ENCODE peak calls at places on chromosomes 7 and 10, in four cellular contexts. X, G, I and N are unnamed samples.
A peak's percentile ranks its signal among the peaks of the same experiment; 100 is the strongest.

GRCh38 chr7:151104411-151105235 is 18.3 kb downstream of the AGAP3 start:
- DNase-seq in X (peak; percentile 19), G (no peak), I (no peak), N (no peak)

GRCh38 chr7:143299840-143300239 is 11.7 kb downstream of the CASP2 start:
- DNase-seq in X (no peak), G (peak; percentile 55), I (no peak), N (no peak)

GRCh38 chr7:131657881-131658280 is 101.5 kb upstream of the PODXL start:
- DNase-seq in X (no peak), G (no peak), I (no peak), N (no peak)

GRCh38 chr10:17787087-17787942 is 21.8 kb upstream of the MRC1 start:
- DNase-seq in X (peak; percentile 89), G (no peak), I (no peak), N (peak; percentile 86)

GRCh38 chr10:47287365-47287802 is 12.6 kb upstream of the GDF10 start:
- DNase-seq in X (no peak), G (no peak), I (peak; percentile 51), N (no peak)

GRCh38 chr10:97882142-97883091 is 32.8 kb downstream of the GOLGA7B start:
- DNase-seq in X (peak; percentile 100), G (no peak), I (no peak), N (peak; percentile 85)

GRCh38 chr10:126705131-126705530 is 34.6 kb upstream of the C10orf90 start:
- DNase-seq in X (no peak), G (no peak), I (no peak), N (no peak)

GRCh38 chr7:27169658-27170493 is 4.2 kb downstream of the HOXA10 start:
- DNase-seq in X (no peak), G (no peak), I (no peak), N (peak; percentile 66)

GRCh38 chr10:44369296-44369695 is 15.6 kb downstream of the CXCL12 start:
- DNase-seq in X (no peak), G (no peak), I (no peak), N (no peak)

GRCh38 chr10:101330236-101331225 is 23.4 kb upstream of the BTRC start:
- DNase-seq in X (peak; percentile 71), G (no peak), I (no peak), N (no peak)

GRCh38 chr10:2978111-2978510 is 89.2 kb upstream of the PFKP start:
- DNase-seq in X (peak; percentile 50), G (peak; percentile 43), I (no peak), N (peak; percentile 35)

GRCh38 chr7:68529221-68529620 is 1069.1 kb upstream of the AUTS2 start:
- DNase-seq in X (no peak), G (peak; percentile 6), I (no peak), N (no peak)

GRCh38 chr7:6395898-6396582 is 51.7 kb downstream of the DAGLB start:
- DNase-seq in X (no peak), G (no peak), I (no peak), N (no peak)

GRCh38 chr7:150879345-150879744 is 27.0 kb downstream of the AOC1 start:
- DNase-seq in X (peak; percentile 11), G (no peak), I (no peak), N (no peak)

GRCh38 chr7:4724648-4725013 is 42.5 kb downstream of the FOXK1 start:
- DNase-seq in X (peak; percentile 14), G (no peak), I (no peak), N (peak; percentile 49)

GRCh38 chr7:141304291-141304690 is 230.4 kb downstream of the TMEM178B start:
- DNase-seq in X (no peak), G (no peak), I (no peak), N (no peak)
- H3K27ac ChIP-seq in X (no peak overlapping the region), G (no peak overlapping the region), I (peak overlapping the region; percentile 81), N (no peak overlapping the region)

DNA sequence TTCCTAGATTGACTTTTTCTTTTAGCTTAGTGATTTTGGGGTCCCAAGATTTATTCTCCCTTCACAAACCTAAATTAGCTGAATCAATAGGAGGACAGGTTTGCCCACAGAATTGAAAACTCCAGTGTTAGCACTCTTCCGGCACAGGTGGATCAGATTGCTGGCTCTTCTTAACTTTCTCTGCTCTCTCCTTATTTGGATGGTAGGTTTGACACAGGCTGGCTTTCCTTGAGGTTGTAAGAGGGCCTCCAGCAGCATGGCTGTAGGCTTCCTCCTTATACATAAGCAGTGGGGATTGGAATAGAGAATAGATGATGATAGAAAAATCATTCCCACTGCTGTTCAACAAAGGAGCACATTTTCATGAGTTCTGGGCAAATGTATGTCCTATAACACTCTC is 9.4 kb upstream of the CD36 start:
- DNase-seq in X (no peak), G (no peak), I (no peak), N (no peak)
- H3K4me3 ChIP-seq in X (no peak overlapping the region), G (no peak overlapping the region), I (no peak overlapping the region), N (no peak overlapping the region)

GRCh38 chr10:6402960-6403359 is 177.1 kb downstream of the PRKCQ start:
- DNase-seq in X (no peak), G (no peak), I (no peak), N (no peak)

GRCh38 chr10:6402349-6402709 is 177.7 kb downstream of the PRKCQ start:
- DNase-seq in X (no peak), G (no peak), I (no peak), N (no peak)

GRCh38 chr10:6400331-6400730 is 179.7 kb downstream of the PRKCQ start:
- DNase-seq in X (no peak), G (peak; percentile 22), I (no peak), N (no peak)

GRCh38 chr10:6401066-6401465 is 179.0 kb downstream of the PRKCQ start:
- DNase-seq in X (peak; percentile 28), G (no peak), I (no peak), N (no peak)

DNA sequence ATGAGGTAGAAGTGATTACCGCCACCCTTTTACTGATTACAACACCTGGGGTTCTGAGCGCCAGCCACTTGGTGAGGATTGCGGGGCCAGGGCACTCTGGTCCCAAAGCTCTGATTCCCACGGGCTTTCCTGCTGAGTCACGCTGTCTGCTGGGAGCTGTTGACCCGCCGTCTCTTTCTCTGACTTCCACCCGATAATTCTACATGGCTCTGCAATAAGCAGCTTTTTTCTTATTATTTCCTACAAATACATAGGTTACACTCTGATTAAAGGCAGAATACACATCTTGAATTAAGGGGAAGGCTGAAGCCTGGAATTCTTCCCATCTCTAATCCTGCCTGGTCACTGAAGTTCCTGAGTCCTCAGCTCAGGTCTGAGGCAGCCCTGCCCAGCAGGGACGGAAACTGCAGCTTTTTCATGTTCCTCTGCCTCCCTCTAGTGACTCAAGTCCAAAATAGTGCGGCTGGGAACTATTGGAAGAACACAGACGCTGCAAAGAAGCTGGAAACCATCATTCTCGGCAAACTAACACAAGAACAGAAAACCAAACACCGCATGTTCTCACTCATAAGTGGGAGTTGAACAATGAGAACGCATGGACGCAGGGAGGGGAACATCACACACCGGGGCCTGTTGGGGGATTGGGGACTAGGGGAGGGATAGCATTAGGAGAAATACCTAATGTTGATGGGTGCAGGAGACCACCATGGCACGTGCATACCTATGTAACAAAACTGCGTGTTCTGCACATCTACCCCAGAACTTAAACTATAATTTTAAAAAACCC is 178.3 kb downstream of the PRKCQ start:
- DNase-seq in X (peak; percentile 82), G (peak; percentile 88), I (peak; percentile 73), N (peak; percentile 77)
- H3K27ac ChIP-seq in X (peak overlapping the region; percentile 64), G (no peak overlapping the region), I (peak overlapping the region; percentile 28), N (peak overlapping the region; percentile 77)

GRCh38 chr7:107998150-107998549 is 4.8 kb downstream of the LAMB1 start:
- DNase-seq in X (peak; percentile 43), G (no peak), I (no peak), N (no peak)

GRCh38 chr7:108001759-108002725 is 919 bp downstream of the LAMB1 start:
- DNase-seq in X (peak; percentile 29), G (no peak), I (peak; percentile 42), N (no peak)

GRCh38 chr7:108000875-108001758 is 1.8 kb downstream of the LAMB1 start:
- DNase-seq in X (peak; percentile 19), G (no peak), I (peak; percentile 68), N (no peak)

GRCh38 chr7:107998660-107999480 is 4.1 kb downstream of the LAMB1 start:
- DNase-seq in X (peak; percentile 47), G (no peak), I (no peak), N (no peak)

GRCh38 chr7:107999814-108000560 is 3.0 kb downstream of the LAMB1 start:
- DNase-seq in X (peak; percentile 42), G (no peak), I (no peak), N (no peak)
- H3K4me3 ChIP-seq in X (no peak overlapping the region), G (no peak overlapping the region), I (peak overlapping the region; percentile 70), N (no peak overlapping the region)